ENCODE peak calls at places on chromosomes 3 and 15, in six cellular contexts. Z, S, J, G, Q and P are unnamed samples.

GRCh38 chr15:85607141-85607806 is 187.5 kb downstream of the KLHL25 start:
- DNase-seq in Z (no peak), S (no peak), J (no peak), G (no peak), Q (no peak), P (no peak)

GRCh38 chr15:68816795-68817303 is 3.8 kb downstream of the ANP32A start:
- DNase-seq in Z (no peak), S (peak; percentile 29), J (no peak), G (no peak), Q (no peak), P (no peak)

GRCh38 chr3:71299160-71299559 is 284.4 kb downstream of the FOXP1 start:
- DNase-seq in Z (no peak), S (no peak), J (no peak), G (no peak), Q (no peak), P (no peak)

GRCh38 chr3:133377396-133377795 is 22.5 kb upstream of the BFSP2 start:
- DNase-seq in Z (no peak), S (no peak), J (no peak), G (peak; percentile 24), Q (no peak), P (no peak)

GRCh38 chr3:137767146-137768020 is 3.3 kb downstream of the SOX14 start:
- DNase-seq in Z (no peak), S (no peak), J (peak; percentile 88), G (no peak), Q (no peak), P (no peak)

GRCh38 chr3:48467110-48467454 is 20.5 kb downstream of the ATRIP start:
- DNase-seq in Z (no peak), S (no peak), J (no peak), G (no peak), Q (no peak), P (no peak)

GRCh38 chr3:6601374-6601773 is 259.5 kb upstream of the GRM7 start:
- DNase-seq in Z (no peak), S (no peak), J (no peak), G (no peak), Q (no peak), P (no peak)

GRCh38 chr3:87260270-87260669 is 16.1 kb downstream of the POU1F1 start:
- DNase-seq in Z (no peak), S (peak; percentile 55), J (no peak), G (peak; percentile 28), Q (no peak), P (no peak)

GRCh38 chr15:73318463-73319351 is 50.1 kb downstream of the HCN4 start:
- DNase-seq in Z (no peak), S (peak; percentile 6), J (no peak), G (no peak), Q (peak; percentile 53), P (no peak)

GRCh38 chr15:64356443-64357040 is 569 bp upstream of the CSNK1G1 start:
- DNase-seq in Z (no peak), S (no peak), J (no peak), G (peak; percentile 57), Q (no peak), P (no peak)

GRCh38 chr3:30668051-30668609 is 61.7 kb downstream of the TGFBR2 start:
- DNase-seq in Z (no peak), S (no peak), J (no peak), G (no peak), Q (no peak), P (no peak)

GRCh38 chr3:66378256-66378655 is 122.6 kb downstream of the LRIG1 start:
- DNase-seq in Z (no peak), S (no peak), J (peak; percentile 60), G (peak; percentile 10), Q (no peak), P (no peak)

GRCh38 chr15:68208641-68209240 is 3.6 kb upstream of the CALML4 start:
- DNase-seq in Z (no peak), S (no peak), J (no peak), G (no peak), Q (no peak), P (no peak)

GRCh38 chr3:14687360-14687759 is 12.4 kb downstream of the C3orf20 start:
- DNase-seq in Z (no peak), S (no peak), J (no peak), G (no peak), Q (no peak), P (no peak)

GRCh38 chr3:161066926-161067325 is 38.2 kb downstream of the B3GALNT1 start:
- DNase-seq in Z (no peak), S (no peak), J (no peak), G (no peak), Q (no peak), P (no peak)

GRCh38 chr15:78263907-78264303 is 457 bp upstream of the DNAJA4 start:
- DNase-seq in Z (no peak), S (no peak), J (no peak), G (no peak), Q (no peak), P (no peak)

GRCh38 chr15:93913310-93913709 is 318.1 kb upstream of the MCTP2 start:
- DNase-seq in Z (no peak), S (no peak), J (no peak), G (no peak), Q (no peak), P (no peak)
- TF ChIP-seq POLR2A in Z (no peak), S (no peak), J (no peak), G (no peak), Q (no peak), P (no peak)

GRCh38 chr3:24492971-24493551 is 1.6 kb downstream of the THRB start:
- DNase-seq in Z (no peak), S (no peak), J (no peak), G (no peak), Q (no peak), P (no peak)

GRCh38 chr3:24495334-24495994 is 814 bp upstream of the THRB start:
- DNase-seq in Z (no peak), S (peak; percentile 23), J (no peak), G (peak; percentile 70), Q (no peak), P (peak; percentile 74)

GRCh38 chr3:24496529-24497482 is 2.2 kb upstream of the THRB start:
- DNase-seq in Z (no peak), S (peak; percentile 68), J (no peak), G (peak; percentile 81), Q (no peak), P (peak; percentile 76)

GRCh38 chr3:24493951-24494615 is 567 bp downstream of the THRB start:
- DNase-seq in Z (no peak), S (peak; percentile 44), J (no peak), G (peak; percentile 55), Q (no peak), P (peak; percentile 80)

GRCh38 chr3:24494616-24495333 is at the start of gene THRB:
- DNase-seq in Z (no peak), S (peak; percentile 39), J (no peak), G (peak; percentile 68), Q (peak; percentile 37), P (peak; percentile 76)
- TF ChIP-seq POLR2A in Z (peak; percentile 62), S (no peak), J (peak; percentile 62), G (no peak), Q (no peak), P (peak; percentile 43)

GRCh38 chr3:53260286-53260785 is 4.5 kb upstream of the TKT start:
- DNase-seq in Z (no peak), S (no peak), J (no peak), G (no peak), Q (no peak), P (no peak)

GRCh38 chr3:53257465-53257864 is 1.6 kb upstream of the TKT start:
- DNase-seq in Z (no peak), S (no peak), J (no peak), G (no peak), Q (no peak), P (no peak)

GRCh38 chr3:53256704-53257055 is 858 bp upstream of the TKT start:
- DNase-seq in Z (no peak), S (no peak), J (no peak), G (no peak), Q (no peak), P (no peak)

GRCh38 chr3:53259427-53260259 is 3.8 kb upstream of the TKT start:
- DNase-seq in Z (no peak), S (no peak), J (no peak), G (no peak), Q (no peak), P (no peak)

DNA sequence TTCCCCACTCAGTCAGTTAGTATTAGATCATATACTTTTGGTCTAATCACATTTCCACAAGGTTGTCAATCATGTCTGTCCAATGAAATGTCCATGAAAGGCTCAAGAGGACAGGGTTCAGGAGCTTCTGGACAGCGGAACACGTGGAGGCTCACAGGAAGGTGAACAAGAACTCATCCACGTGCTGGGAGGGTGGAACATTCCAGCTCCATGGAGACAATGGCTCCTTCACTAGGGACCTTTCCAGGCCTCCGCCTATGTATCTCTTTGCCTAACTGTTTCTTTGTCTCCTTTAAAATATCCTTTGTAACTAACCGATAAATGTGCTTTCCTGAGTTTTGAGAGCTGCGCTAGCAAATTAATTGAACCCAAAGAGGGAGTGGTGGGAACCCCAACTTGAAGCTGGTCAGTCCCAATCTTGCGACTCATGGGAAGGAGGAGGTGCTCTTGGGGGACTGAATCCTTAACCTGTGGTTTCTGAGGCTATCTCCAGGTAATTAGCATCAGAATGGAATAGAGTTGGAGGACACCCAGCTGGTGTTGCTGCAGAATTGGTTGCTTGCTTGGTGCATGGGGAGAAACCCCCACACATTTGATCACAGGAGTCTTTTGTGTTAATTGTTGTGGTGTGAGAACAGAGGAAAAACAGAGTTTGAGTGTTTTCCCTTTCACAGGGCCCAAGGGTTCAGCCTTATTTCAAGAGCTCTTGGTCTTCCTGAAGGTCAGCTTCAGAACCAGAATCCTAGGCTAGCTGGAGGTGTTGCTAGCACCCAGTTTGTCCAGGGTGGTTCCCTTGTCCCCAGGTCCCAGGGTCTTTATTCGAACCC is 3.0 kb upstream of the TKT start:
- DNase-seq in Z (no peak), S (no peak), J (no peak), G (no peak), Q (no peak), P (no peak)
- TF ChIP-seq POLR2A in Z (no peak), S (no peak), J (no peak), G (no peak), Q (no peak), P (no peak)

DNA sequence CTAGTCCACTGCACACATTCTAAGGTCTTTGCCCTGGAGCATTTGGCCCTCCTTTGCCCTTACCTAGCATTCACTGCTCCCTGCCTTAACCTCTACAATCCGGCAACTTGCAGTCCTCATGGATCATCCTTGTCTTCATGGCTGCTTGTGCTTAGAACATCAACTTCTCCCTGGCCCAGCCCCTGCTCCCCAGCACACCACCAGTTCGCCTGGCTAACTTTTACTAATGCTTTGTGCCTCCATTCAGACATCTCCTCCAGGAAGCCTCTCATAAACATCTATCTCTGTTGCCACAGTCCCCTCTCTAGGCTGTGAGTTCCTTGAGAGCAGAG is 57.1 kb downstream of the AAGAB start:
- DNase-seq in Z (no peak), S (no peak), J (peak; percentile 85), G (no peak), Q (no peak), P (no peak)
- TF ChIP-seq POLR2A in Z (no peak), S (no peak), J (no peak), G (no peak), Q (no peak), P (no peak)

DNA sequence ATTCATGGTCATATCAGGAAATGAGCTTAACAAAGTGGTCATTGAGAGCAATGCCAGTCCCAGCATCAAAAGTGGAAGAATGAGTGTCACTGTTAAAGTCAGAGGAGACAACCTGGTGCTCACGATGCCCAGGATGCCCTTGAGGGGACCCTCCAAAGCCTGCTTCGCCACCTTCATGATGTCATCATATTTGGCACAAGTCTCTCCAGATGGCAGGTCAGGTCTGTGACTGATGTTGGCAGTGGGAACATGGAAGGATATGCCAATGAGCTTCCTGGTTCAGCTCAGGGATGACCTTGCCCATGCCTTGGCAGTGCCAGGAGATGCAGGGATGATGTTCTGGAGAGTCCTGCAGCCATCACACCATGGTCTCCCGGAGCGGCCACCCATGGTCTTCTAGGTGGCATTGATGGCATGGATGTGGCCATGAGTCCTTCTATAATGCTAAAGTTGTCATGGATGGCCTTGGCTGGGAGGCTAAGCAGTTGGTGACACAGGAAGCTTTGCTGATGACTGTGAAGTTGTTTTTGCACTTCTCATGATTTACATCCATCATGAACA is 344.9 kb downstream of the SLC9A9 start:
- DNase-seq in Z (no peak), S (no peak), J (no peak), G (no peak), Q (no peak), P (no peak)
- TF ChIP-seq POLR2A in Z (no peak), S (no peak), J (no peak), G (no peak), Q (no peak), P (no peak)